ENCODE peak calls at places on chromosomes 13 and 19, in seven cellular contexts. P, R, C, N, F, T and Z are unnamed samples.

GRCh38 chr19:19627716-19628498 is at the start of gene LPAR2:
- DNase-seq in P (peak; percentile 78), R (no peak), C (no peak), N (peak; percentile 86), F (no peak), T (peak; percentile 81), Z (peak; percentile 46)

GRCh38 chr19:3006075-3006767 is 22.9 kb downstream of the TLE2 start:
- DNase-seq in P (peak; percentile 99), R (no peak), C (no peak), N (peak; percentile 23), F (peak; percentile 80), T (peak; percentile 60), Z (no peak)

GRCh38 chr13:110637747-110638146 is 22.4 kb downstream of the NAXD start:
- DNase-seq in P (no peak), R (no peak), C (no peak), N (no peak), F (no peak), T (no peak), Z (no peak)

GRCh38 chr13:52452470-52452869 is 2.0 kb upstream of the VPS36 start:
- DNase-seq in P (no peak), R (no peak), C (no peak), N (no peak), F (no peak), T (no peak), Z (no peak)

GRCh38 chr13:40060318-40061007 is 405.0 kb downstream of the COG6 start:
- DNase-seq in P (no peak), R (no peak), C (no peak), N (no peak), F (no peak), T (no peak), Z (no peak)

GRCh38 chr13:37657134-37657533 is 58.6 kb upstream of the POSTN start:
- DNase-seq in P (no peak), R (peak; percentile 71), C (peak; percentile 27), N (peak; percentile 83), F (no peak), T (no peak), Z (no peak)

GRCh38 chr19:1847348-1847683 is 967 bp downstream of the REXO1 start:
- DNase-seq in P (no peak), R (no peak), C (no peak), N (no peak), F (no peak), T (no peak), Z (no peak)

GRCh38 chr19:37007587-37008220 is 70.5 kb upstream of the ZNF420 start:
- DNase-seq in P (no peak), R (no peak), C (no peak), N (peak; percentile 84), F (peak; percentile 1), T (no peak), Z (no peak)

GRCh38 chr19:57546513-57546912 is 13.2 kb downstream of the ZNF550 start:
- DNase-seq in P (no peak), R (no peak), C (no peak), N (no peak), F (no peak), T (no peak), Z (no peak)

GRCh38 chr13:111110054-111110453 is 5.1 kb upstream of the ARHGEF7 start:
- DNase-seq in P (no peak), R (no peak), C (no peak), N (no peak), F (no peak), T (no peak), Z (no peak)

GRCh38 chr19:13006431-13007281 is 11.4 kb downstream of the NFIX start:
- DNase-seq in P (no peak), R (no peak), C (no peak), N (no peak), F (no peak), T (no peak), Z (no peak)

GRCh38 chr19:34662919-34663318 is 14.0 kb downstream of the SCGB2B2 start:
- DNase-seq in P (peak; percentile 72), R (no peak), C (no peak), N (peak; percentile 29), F (peak; percentile 19), T (peak; percentile 42), Z (no peak)

GRCh38 chr13:40993987-40994386 is 25.1 kb downstream of the ELF1 start:
- DNase-seq in P (peak; percentile 32), R (no peak), C (no peak), N (peak; percentile 98), F (no peak), T (peak; percentile 91), Z (no peak)

GRCh38 chr13:97385146-97385545 is 48.8 kb upstream of the RAP2A start:
- DNase-seq in P (no peak), R (peak; percentile 17), C (peak; percentile 47), N (peak; percentile 74), F (no peak), T (no peak), Z (no peak)

GRCh38 chr19:15456871-15457700 is 7.3 kb downstream of the RASAL3 start:
- DNase-seq in P (peak; percentile 99), R (no peak), C (no peak), N (peak; percentile 29), F (peak; percentile 74), T (peak; percentile 84), Z (no peak)

GRCh38 chr13:80040219-80040976 is 300.5 kb downstream of the SPRY2 start:
- DNase-seq in P (no peak), R (peak; percentile 100), C (peak; percentile 96), N (peak; percentile 27), F (no peak), T (no peak), Z (no peak)

GRCh38 chr19:10142701-10143375 is 23.1 kb upstream of the EIF3G start:
- DNase-seq in P (no peak), R (no peak), C (no peak), N (no peak), F (no peak), T (no peak), Z (no peak)

GRCh38 chr13:99981115-99982020 is at the start of gene ZIC2:
- DNase-seq in P (peak; percentile 85), R (no peak), C (no peak), N (peak; percentile 61), F (no peak), T (peak; percentile 96), Z (peak; percentile 93)

GRCh38 chr13:91398413-91399188 is at the start of gene GPC5:
- DNase-seq in P (peak; percentile 89), R (peak; percentile 43), C (peak; percentile 63), N (peak; percentile 70), F (peak; percentile 33), T (peak; percentile 81), Z (peak; percentile 69)

GRCh38 chr13:31765441-31765840 is 26.1 kb downstream of the RXFP2 start:
- DNase-seq in P (no peak), R (peak; percentile 89), C (peak; percentile 23), N (no peak), F (no peak), T (peak; percentile 54), Z (no peak)

DNA sequence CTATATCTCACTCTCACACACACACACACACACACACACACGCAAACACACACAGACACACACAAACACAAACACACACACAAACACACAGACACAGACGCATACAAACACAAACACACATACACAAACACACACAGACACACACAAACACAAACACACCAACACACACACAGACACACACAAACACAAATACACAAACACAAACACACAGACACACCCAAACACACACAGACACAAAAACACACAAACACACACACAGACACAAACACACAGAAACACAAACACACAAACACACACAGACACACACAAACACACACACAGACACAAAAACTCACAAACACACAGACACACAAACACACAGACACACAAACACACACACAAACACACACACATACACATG is 329.0 kb downstream of the ZNF536 start:
- DNase-seq in P (no peak), R (no peak), C (no peak), N (no peak), F (no peak), T (no peak), Z (no peak)
- H2AK5ac ChIP-seq in P (no peak overlapping the region), R (no peak overlapping the region), C (no peak overlapping the region), N (no peak overlapping the region), F (no peak overlapping the region), T (no peak overlapping the region), Z (no peak overlapping the region)

GRCh38 chr13:49782784-49783183 is 9.7 kb downstream of the KPNA3 start:
- DNase-seq in P (no peak), R (no peak), C (no peak), N (no peak), F (no peak), T (no peak), Z (no peak)
- H3K4me1 ChIP-seq in P (no peaks in the 10 kb centered on the region), R (peaks cover 13% of the 10 kb centered on the region), C (peaks cover 1% of the 10 kb centered on the region), N (no peaks in the 10 kb centered on the region), F (peaks cover 5% of the 10 kb centered on the region), T (no peaks in the 10 kb centered on the region), Z (no peaks in the 10 kb centered on the region)

DNA sequence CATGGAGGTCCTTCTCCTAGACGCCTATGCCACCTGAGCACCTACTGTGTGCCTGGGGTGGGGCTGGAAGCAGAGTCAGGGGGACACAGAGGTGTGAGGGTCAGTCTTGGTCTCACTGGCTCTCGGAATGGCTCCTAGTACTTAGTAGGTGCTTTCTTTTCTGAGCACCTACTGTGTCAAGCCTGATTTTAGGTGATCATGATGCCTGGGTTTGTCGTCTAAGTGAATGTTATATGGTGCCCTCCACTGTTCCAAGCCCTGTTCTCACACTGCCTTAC is 20.0 kb downstream of the MYH14 start:
- DNase-seq in P (no peak), R (no peak), C (no peak), N (no peak), F (no peak), T (no peak), Z (no peak)
- H3K23ac ChIP-seq in P (no peak overlapping the region), R (no peak overlapping the region), C (no peak overlapping the region), N (no peak overlapping the region), F (no peak overlapping the region), T (no peak overlapping the region), Z (no peak overlapping the region)

DNA sequence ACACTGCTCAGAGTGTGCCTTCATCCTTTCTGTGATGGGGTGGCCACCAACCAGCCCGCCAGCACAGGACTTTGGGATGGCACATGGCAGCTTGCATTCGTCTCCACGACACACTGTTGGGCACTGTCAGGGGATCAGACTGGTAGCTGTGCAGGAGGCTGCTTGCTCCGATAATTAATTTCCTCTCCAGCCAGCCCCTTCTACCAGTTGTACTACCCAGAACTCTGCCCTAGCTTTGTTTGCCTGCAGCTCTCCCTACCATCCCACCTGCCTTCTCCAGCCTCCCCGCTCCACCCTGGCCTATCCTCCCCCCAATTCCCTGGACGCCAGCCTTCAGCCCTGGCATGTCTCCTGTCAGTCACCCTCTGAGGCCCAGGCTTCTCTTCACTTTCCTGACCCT is 228.3 kb downstream of the TSHZ3 start:
- DNase-seq in P (no peak), R (no peak), C (no peak), N (no peak), F (no peak), T (no peak), Z (no peak)
- H2AK5ac ChIP-seq in P (no peak overlapping the region), R (peak overlapping the region; percentile 10), C (peak overlapping the region; percentile 11), N (no peak overlapping the region), F (no peak overlapping the region), T (no peak overlapping the region), Z (peak overlapping the region; percentile 38)

DNA sequence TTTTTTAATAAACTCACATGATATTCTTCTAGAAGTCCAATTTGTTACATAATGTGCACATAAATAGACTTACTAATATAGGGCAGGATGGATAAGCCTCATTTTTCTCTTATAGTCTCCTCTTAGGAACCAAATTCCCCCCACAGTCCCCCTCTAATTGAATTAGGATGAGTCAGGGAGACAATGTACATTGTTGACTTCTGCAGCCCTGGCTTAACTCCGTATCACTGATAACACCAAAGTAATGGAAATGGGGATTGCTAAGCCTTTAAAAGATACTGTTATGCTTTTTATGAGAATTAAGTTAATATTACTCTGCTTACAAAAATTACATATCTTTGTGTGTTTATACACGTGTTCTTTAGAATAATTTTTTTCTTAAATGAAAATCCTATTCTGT is 5.1 kb upstream of the PCDH9 start:
- DNase-seq in P (no peak), R (no peak), C (no peak), N (no peak), F (no peak), T (peak; percentile 25), Z (no peak)
- H3K4me1 ChIP-seq in P (no peaks in the 10 kb centered on the region), R (no peaks in the 10 kb centered on the region), C (no peaks in the 10 kb centered on the region), N (no peaks in the 10 kb centered on the region), F (no peaks in the 10 kb centered on the region), T (no peaks in the 10 kb centered on the region), Z (no peaks in the 10 kb centered on the region)